ENCODE peak calls at places on chromosomes 6 and 20, in nine cellular contexts. B is left ventricle myocardium inferior, Z is GM23338, E is A549, R is GM12878, S is right cardiac atrium, U is psoas muscle, P is PC-3, M is transverse colon. G is an unnamed sample. For H3K4me1, the result is how much of the 10 kb centered on the place peaks cover.

GRCh38 chr20:54199721-54200176 is 8.1 kb upstream of the PFDN4 start:
- DNase-seq in Z (peak), R (peak), E (peak), B (peak), S (peak), U (peak), P (peak), M (peak), G (peak)

GRCh38 chr20:44217342-44218092 is 6.9 kb upstream of the OSER1 start:
- DNase-seq in M (peak), Z (peak), E (peak), B (peak), R (no peak), S (peak), P (peak), U (peak), G (no peak)

GRCh38 chr20:42901689-42902518 is 287.8 kb downstream of the PTPRT start:
- DNase-seq in Z (no peak), R (no peak), P (no peak), E (no peak), B (peak), S (no peak), M (no peak), U (peak), G (peak)

GRCh38 chr6:42091718-42092023 is 41.3 kb downstream of the TAF8 start:
- DNase-seq in B (no peak), P (no peak), S (no peak), E (no peak), R (no peak), U (no peak), Z (no peak), M (no peak), G (no peak)

GRCh38 chr6:166946125-166946524 is 10.2 kb downstream of the RNASET2 start:
- DNase-seq in P (no peak), E (no peak), S (peak), U (no peak), B (no peak), R (no peak), M (no peak), Z (no peak), G (no peak)

GRCh38 chr6:33696538-33697518 is 14.7 kb downstream of the UQCC2 start:
- DNase-seq in U (peak), Z (no peak), R (no peak), E (no peak), S (peak), P (peak), B (peak), M (no peak), G (no peak)

GRCh38 chr20:36243726-36244125 is 7.4 kb downstream of the AAR2 start:
- DNase-seq in E (no peak), R (no peak), P (no peak), B (no peak), Z (no peak), M (no peak), S (no peak), U (no peak), G (no peak)

GRCh38 chr20:25040438-25040831 is 17.5 kb downstream of the ACSS1 start:
- DNase-seq in M (peak), R (no peak), Z (no peak), P (peak), S (no peak), E (no peak), B (no peak), U (peak), G (peak)

GRCh38 chr20:22582386-22582959 is 1.9 kb downstream of the FOXA2 start:
- DNase-seq in P (no peak), M (no peak), E (no peak), B (no peak), R (no peak), Z (peak), U (no peak), S (no peak), G (no peak)

GRCh38 chr6:16778521-16778920 is 17.3 kb upstream of the ATXN1 start:
- DNase-seq in R (no peak), M (no peak), Z (no peak), B (no peak), U (no peak), P (no peak), E (no peak), S (no peak), G (no peak)

GRCh38 chr6:99887066-99887465 is 107.0 kb downstream of the MCHR2 start:
- DNase-seq in S (no peak), Z (no peak), U (no peak), P (no peak), R (no peak), B (no peak), M (no peak), E (no peak), G (no peak)

GRCh38 chr6:168050861-168051586 is 28.0 kb downstream of the FRMD1 start:
- DNase-seq in Z (peak), U (no peak), P (no peak), M (no peak), R (no peak), S (peak), B (no peak), E (no peak), G (no peak)

GRCh38 chr20:43650997-43651525 is 15.9 kb upstream of the MYBL2 start:
- DNase-seq in U (no peak), S (no peak), P (no peak), E (no peak), Z (no peak), M (no peak), B (no peak), R (no peak), G (no peak)

GRCh38 chr20:50304501-50304856 is 113.8 kb downstream of the CEBPB start:
- DNase-seq in P (no peak), S (peak), R (no peak), E (no peak), B (peak), U (peak), Z (no peak), M (peak), G (peak)

GRCh38 chr6:142947702-142948480 is 2.9 kb upstream of the HIVEP2 start:
- DNase-seq in B (no peak), E (no peak), Z (no peak), P (peak), S (peak), U (no peak), R (no peak), M (no peak), G (no peak)

GRCh38 chr6:122049341-122049740 is 350.1 kb upstream of the HSF2 start:
- DNase-seq in M (no peak), Z (peak), R (no peak), P (no peak), E (no peak), U (no peak), S (peak), B (peak), G (no peak)

GRCh38 chr6:2558098-2558770 is 192.5 kb downstream of the MYLK4 start:
- DNase-seq in B (no peak), P (no peak), E (no peak), R (no peak), M (no peak), S (no peak), Z (no peak), U (no peak), G (no peak)

GRCh38 chr20:33673411-33674293 is 576 bp downstream of the NECAB3 start:
- DNase-seq in E (peak), S (peak), P (peak), B (no peak), M (no peak), R (no peak), Z (no peak), U (no peak), G (no peak)

GRCh38 chr20:50467618-50468373 is 42.4 kb upstream of the PTPN1 start:
- DNase-seq in Z (peak), P (peak), B (no peak), S (no peak), M (no peak), R (no peak), E (peak), U (peak), G (no peak)

GRCh38 chr6:19731286-19731685 is 105.9 kb upstream of the ID4 start:
- DNase-seq in U (no peak), B (no peak), S (no peak), R (no peak), E (peak), Z (no peak), P (peak), M (no peak), G (no peak)

GRCh38 chr6:119979862-119980261 is 630.3 kb upstream of the MAN1A1 start:
- DNase-seq in E (no peak), B (no peak), S (no peak), Z (peak), R (no peak), U (no peak), P (peak), M (no peak), G (no peak)

GRCh38 chr6:74705451-74705850 is 500.4 kb downstream of the COL12A1 start:
- DNase-seq in E (no peak), M (no peak), R (no peak), B (no peak), Z (no peak), S (no peak), P (no peak), U (no peak), G (no peak)

GRCh38 chr6:108874470-108875160 is 26.4 kb downstream of the ARMC2 start:
- DNase-seq in P (no peak), E (no peak), M (peak), S (no peak), Z (no peak), B (no peak), U (peak), R (peak), G (peak)
- H3K27ac ChIP-seq in P (no peak), E (no peak), M (peak), S (peak), Z (no peak), B (peak), U (peak), R (no peak), G (peak)

GRCh38 chr6:35603326-35604202 is 85.2 kb downstream of the FKBP5 start:
- DNase-seq in E (no peak), M (no peak), B (no peak), P (peak), Z (no peak), U (no peak), R (no peak), S (no peak), G (no peak)

GRCh38 chr6:35599761-35600658 is 87.3 kb upstream of the TULP1 start:
- DNase-seq in P (no peak), R (no peak), U (no peak), M (no peak), Z (no peak), B (no peak), E (no peak), S (no peak), G (no peak)

GRCh38 chr6:35602133-35602946 is 86.4 kb downstream of the FKBP5 start:
- DNase-seq in R (no peak), M (no peak), B (no peak), E (no peak), P (peak), Z (no peak), S (no peak), U (no peak), G (no peak)

GRCh38 chr6:35600659-35601125 is 88.0 kb upstream of the TULP1 start:
- DNase-seq in R (no peak), U (no peak), E (no peak), S (no peak), M (no peak), B (no peak), P (no peak), Z (no peak), G (no peak)

DNA sequence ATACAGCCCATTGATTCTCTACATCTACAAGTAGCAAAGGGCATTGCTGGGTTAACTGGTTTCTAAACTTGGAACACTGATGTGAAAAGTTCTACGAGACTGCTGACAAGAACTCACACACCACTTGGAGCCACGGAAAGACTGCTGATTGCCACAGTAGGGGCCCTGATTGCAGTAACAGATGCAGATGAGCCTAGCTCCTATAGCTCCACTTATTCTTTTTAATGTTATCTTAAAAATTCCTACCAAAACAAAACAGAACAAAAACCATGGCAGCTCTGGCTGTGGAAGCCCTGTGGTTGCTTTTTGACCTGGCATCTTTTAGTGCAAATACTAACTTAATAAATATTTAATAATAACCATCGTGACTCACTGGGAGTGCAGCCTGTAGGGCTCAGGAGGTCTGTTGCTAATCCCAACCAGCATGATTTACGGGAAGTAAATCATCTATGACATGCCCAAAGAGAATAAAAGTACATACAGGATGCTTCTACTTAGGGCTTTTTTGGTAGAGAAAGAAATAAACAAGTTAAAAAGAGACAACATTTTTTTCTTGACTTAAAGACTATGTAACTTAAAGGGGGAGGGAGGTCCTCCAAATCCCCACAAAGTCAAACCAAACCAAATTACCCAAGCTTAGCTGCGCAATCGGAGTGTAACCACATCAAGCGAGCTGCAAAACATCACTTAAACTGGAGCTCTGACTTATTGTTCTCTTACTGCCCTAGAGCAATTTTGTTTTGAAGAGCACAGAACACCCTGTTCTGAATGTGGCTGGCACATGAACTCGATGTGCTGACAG is 87.2 kb downstream of the FKBP5 start:
- DNase-seq in Z (peak), B (no peak), U (peak), R (no peak), E (peak), M (peak), S (no peak), P (peak), G (peak)
- H3K4me1 ChIP-seq in Z (under half), B (half or more), U (half or more), R (under half), E (under half), M (under half), S (under half), P (half or more), G (half or more)

DNA sequence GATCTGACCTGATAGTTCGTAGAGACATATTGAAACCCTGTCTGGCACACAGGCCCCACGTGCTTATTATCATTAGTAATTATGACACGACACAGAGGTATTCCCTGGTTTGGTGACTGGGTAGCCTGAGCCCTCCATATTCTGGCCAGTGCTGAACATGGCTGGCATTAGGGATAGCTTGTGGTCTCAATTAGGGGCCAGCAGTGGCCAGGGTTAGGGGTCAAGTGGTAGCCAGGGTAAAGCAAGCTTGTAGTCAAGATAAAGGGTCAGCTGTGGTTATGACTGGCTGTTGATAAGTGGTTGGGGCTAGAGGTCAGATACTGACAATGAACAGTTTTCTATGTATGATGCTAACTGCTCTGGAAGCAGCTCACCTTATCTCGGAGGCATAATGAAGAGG is 66.5 kb downstream of the VEGFA start:
- DNase-seq in S (no peak), P (no peak), E (no peak), B (no peak), R (no peak), Z (no peak), U (no peak), M (no peak), G (no peak)
- H3K27ac ChIP-seq in S (no peak), P (no peak), E (no peak), B (no peak), R (no peak), Z (no peak), U (no peak), M (no peak), G (no peak)

DNA sequence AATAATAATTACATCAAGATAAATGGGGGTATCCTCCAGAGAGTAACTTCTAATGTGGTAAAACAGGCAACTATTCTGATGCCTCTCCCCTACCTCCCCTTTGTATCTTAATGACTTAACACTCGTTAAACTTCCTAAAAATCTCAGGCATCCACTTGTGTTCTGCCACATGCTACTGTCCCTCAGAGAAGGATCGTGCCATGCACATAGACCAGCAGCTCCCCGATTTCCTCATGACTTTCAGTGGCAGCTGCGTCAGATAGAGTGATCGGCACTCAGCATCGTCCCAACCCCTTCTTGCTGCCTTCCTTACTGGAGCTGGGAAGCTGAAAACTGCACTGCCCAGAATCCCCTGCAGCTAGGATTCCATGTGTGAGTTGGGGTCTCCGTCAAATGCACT is 32.1 kb downstream of the RIPOR2 start:
- DNase-seq in E (no peak), Z (no peak), P (no peak), U (no peak), M (no peak), R (no peak), S (no peak), B (no peak), G (no peak)
- H3K4me1 ChIP-seq in E (under half), Z (under half), P (under half), U (half or more), M (under half), R (under half), S (under half), B (under half), G (under half)

GRCh38 chr6:156794546-156794945 is 17.4 kb downstream of the ARID1B start:
- DNase-seq in U (no peak), Z (no peak), P (no peak), R (no peak), S (no peak), E (no peak), B (no peak), M (no peak), G (no peak)

GRCh38 chr6:156796627-156797026 is 19.4 kb downstream of the ARID1B start:
- DNase-seq in R (no peak), U (no peak), P (no peak), S (no peak), M (no peak), Z (no peak), E (no peak), B (no peak), G (no peak)

GRCh38 chr6:156795825-156796224 is 18.6 kb downstream of the ARID1B start:
- DNase-seq in S (no peak), Z (no peak), M (no peak), U (no peak), E (no peak), B (no peak), P (no peak), R (no peak), G (no peak)

GRCh38 chr6:156793224-156793623 is 16.0 kb downstream of the ARID1B start:
- DNase-seq in M (no peak), U (no peak), E (no peak), Z (no peak), R (no peak), S (no peak), P (no peak), B (no peak), G (no peak)

GRCh38 chr6:156794963-156795362 is 17.8 kb downstream of the ARID1B start:
- DNase-seq in R (no peak), M (no peak), E (no peak), P (no peak), S (no peak), U (no peak), Z (no peak), B (no peak), G (no peak)
- H3K27ac ChIP-seq in R (peak), M (no peak), E (no peak), P (no peak), S (peak), U (peak), Z (no peak), B (no peak), G (no peak)

DNA sequence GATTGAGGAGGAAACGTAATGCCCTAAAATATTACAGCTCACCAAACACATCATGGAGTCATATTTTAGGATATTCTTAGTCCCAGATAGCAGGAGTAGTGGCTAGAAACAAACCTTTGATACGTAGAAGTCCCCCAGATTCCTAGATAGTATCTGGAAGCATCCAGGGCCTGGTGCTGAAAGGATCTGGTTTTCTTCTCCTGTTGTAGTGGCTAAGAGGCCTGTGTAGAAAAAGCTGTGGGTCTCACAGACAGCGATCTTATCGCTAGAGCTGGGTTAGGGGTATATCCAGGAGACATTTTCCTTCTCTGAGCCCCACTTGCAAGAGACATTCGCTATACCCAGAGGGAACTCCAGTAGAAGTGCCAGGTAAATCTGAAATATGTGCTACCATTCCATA is 139.9 kb downstream of the KCNQ5 start:
- DNase-seq in U (no peak), S (no peak), Z (no peak), P (no peak), M (no peak), R (no peak), B (no peak), E (no peak), G (no peak)
- H3K4me1 ChIP-seq in U (under half), S (under half), Z (under half), P (under half), M (under half), R (under half), B (under half), E (under half), G (under half)

GRCh38 chr20:16123623-16124022 is 449.6 kb downstream of the KIF16B start:
- DNase-seq in R (no peak), Z (no peak), B (no peak), U (no peak), E (no peak), S (no peak), M (no peak), P (peak), G (no peak)
- H3K27ac ChIP-seq in R (no peak), Z (no peak), B (no peak), U (no peak), E (no peak), S (no peak), M (no peak), P (no peak), G (no peak)

DNA sequence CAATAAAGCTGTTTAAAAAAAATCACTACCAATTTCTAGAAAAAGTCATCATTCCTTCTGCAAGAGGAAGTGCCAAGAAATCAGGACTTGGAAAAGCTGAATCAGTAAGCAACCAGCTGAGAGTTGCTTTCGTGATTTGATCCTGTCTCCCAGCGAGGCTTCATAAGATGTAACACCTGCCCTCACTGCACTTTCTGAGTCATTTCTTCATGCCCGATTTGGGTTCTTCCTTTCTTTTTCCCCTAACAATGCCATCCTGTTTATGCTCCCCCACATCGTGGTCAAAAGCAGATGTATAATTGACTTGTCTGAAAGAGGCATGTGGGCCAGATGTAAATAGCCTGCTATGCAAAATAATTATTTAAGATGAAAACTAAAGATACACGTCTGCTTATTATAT is 52.1 kb downstream of the RIPOR2 start:
- DNase-seq in R (peak), P (peak), E (no peak), U (no peak), B (no peak), Z (no peak), S (no peak), M (no peak), G (no peak)
- H3K4me1 ChIP-seq in R (under half), P (under half), E (under half), U (under half), B (under half), Z (under half), S (under half), M (under half), G (under half)